ENCODE peak calls at places on chromosomes 3 and 15, in eight cellular contexts. R, L, S, D, C, I, Z and E are unnamed samples.

GRCh38 chr15:39573287-39573686 is 7.6 kb upstream of the THBS1 start:
- DNase-seq in R (no peak), L (peak), S (no peak), D (no peak), C (no peak), I (no peak), Z (no peak), E (no peak)

GRCh38 chr15:74134387-74135027 is 4.1 kb downstream of the ISLR2 start:
- DNase-seq in R (no peak), L (no peak), S (no peak), D (no peak), C (no peak), I (peak), Z (no peak), E (no peak)

GRCh38 chr3:31777092-31777491 is 204.0 kb downstream of the OSBPL10 start:
- DNase-seq in R (no peak), L (no peak), S (no peak), D (peak), C (no peak), I (no peak), Z (no peak), E (no peak)

GRCh38 chr3:32316319-32316718 is 75.3 kb upstream of the CMTM7 start:
- DNase-seq in R (no peak), L (no peak), S (no peak), D (no peak), C (no peak), I (no peak), Z (no peak), E (no peak)

GRCh38 chr3:119304201-119304713 is 10.1 kb downstream of the ARHGAP31 start:
- DNase-seq in R (no peak), L (peak), S (no peak), D (peak), C (no peak), I (no peak), Z (no peak), E (no peak)

GRCh38 chr3:105322570-105323273 is 44.0 kb upstream of the ALCAM start:
- DNase-seq in R (no peak), L (no peak), S (no peak), D (no peak), C (no peak), I (no peak), Z (no peak), E (peak)

GRCh38 chr3:40118031-40118610 is 191.4 kb upstream of the EIF1B start:
- DNase-seq in R (no peak), L (no peak), S (no peak), D (no peak), C (no peak), I (no peak), Z (no peak), E (no peak)

GRCh38 chr3:124826703-124827102 is 60.5 kb downstream of the ITGB5 start:
- DNase-seq in R (peak), L (no peak), S (no peak), D (peak), C (no peak), I (no peak), Z (no peak), E (no peak)

GRCh38 chr3:46883252-46884185 is 6.0 kb downstream of the PTH1R start:
- DNase-seq in R (no peak), L (no peak), S (peak), D (no peak), C (no peak), I (no peak), Z (no peak), E (no peak)

GRCh38 chr3:124078978-124079911 is 87.3 kb upstream of the ROPN1 start:
- DNase-seq in R (no peak), L (no peak), S (peak), D (peak), C (peak), I (no peak), Z (no peak), E (peak)

GRCh38 chr3:168322941-168323340 is 227.2 kb upstream of the GOLIM4 start:
- DNase-seq in R (no peak), L (no peak), S (no peak), D (peak), C (no peak), I (no peak), Z (no peak), E (no peak)

GRCh38 chr15:75714195-75714594 is 1.5 kb upstream of the CSPG4 start:
- DNase-seq in R (no peak), L (no peak), S (no peak), D (no peak), C (no peak), I (no peak), Z (no peak), E (no peak)

GRCh38 chr15:75718326-75718725 is 5.7 kb upstream of the CSPG4 start:
- DNase-seq in R (peak), L (no peak), S (no peak), D (peak), C (no peak), I (no peak), Z (no peak), E (no peak)

GRCh38 chr15:75713338-75713895 is 769 bp upstream of the CSPG4 start:
- DNase-seq in R (peak), L (no peak), S (peak), D (no peak), C (no peak), I (no peak), Z (no peak), E (no peak)

DNA sequence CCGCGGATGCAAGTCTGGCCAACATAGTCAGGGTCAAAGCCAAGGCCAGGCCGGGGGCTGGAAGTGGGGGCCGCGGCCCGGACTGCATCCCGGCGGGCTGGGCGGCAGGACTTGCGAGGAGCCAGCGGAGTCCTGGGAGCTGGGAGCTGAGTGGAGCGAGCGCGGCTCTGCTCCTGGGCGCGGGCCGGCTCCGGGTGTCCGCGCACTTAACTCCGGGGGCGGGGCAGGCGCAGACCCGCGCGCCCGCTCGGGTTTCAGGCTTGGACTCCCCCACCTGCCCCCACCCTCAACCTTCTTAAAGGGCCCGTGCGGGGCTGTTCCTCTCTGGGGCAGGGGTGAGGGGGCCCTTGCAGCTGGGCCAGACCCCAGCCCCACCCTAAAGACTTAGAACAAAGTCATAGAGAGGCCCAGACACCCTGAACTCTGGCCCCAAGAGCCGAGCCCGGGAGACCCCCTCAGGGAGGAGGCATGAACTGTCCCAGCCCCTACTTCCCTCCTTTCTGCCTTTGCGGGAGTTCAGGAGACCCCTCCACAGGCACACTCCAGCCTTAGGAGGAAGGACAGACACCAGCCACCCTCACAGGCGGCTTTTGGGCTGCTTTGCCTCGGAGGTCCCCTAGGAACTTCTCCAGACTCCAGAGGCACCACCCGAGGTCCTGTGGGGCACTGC is at the start of gene CSPG4:
- DNase-seq in R (peak), L (no peak), S (no peak), D (peak), C (no peak), I (no peak), Z (no peak), E (no peak)
- H3K4me3 ChIP-seq in R (peak), L (peak), S (peak), D (peak), C (peak), I (peak), Z (peak), E (no peak)

DNA sequence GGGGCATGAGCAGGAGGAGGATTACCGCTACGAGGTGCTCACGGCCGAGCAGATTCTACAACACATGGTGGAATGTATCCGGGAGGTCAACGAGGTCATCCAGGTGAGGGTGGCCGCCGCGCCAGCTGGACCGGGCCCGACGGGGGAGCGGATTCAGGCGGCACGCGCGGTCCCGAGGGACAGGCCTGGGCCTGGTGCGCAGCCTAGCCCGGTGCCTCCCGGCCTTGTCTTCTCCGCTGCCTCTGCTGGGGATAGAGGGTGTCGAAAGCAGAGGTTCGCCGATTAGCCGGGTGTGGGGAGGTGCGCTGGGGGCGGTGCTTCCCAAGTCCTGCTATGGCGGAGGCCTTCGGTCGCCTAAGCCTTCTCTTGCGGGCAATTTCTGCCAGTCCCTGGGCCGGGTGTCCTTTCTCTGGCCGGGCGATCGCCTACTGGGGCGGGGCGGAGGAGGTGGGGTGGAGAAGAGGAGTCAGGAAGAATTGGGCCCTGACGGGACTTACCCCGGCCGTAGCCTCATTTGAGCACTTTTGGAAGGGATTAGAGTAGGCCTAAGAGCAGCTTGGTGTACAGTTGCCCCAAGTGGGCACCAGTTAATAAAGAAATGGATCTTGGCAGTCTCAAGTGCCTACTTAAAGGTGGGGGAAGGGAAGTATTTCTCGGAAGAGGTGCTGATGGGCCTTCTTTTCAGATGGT is 927 bp downstream of the ARIH1 start:
- DNase-seq in R (peak), L (peak), S (peak), D (peak), C (peak), I (peak), Z (peak), E (peak)
- TF ChIP-seq CTCF in R (no peak), L (no peak), S (no peak), D (no peak), C (no peak), I (no peak), Z (no peak), E (peak)

GRCh38 chr3:53167418-53168174 is 6.6 kb downstream of the PRKCD start:
- DNase-seq in R (no peak), L (no peak), S (no peak), D (no peak), C (no peak), I (no peak), Z (no peak), E (peak)

GRCh38 chr3:53168175-53168923 is 7.3 kb downstream of the PRKCD start:
- DNase-seq in R (no peak), L (no peak), S (no peak), D (no peak), C (no peak), I (peak), Z (no peak), E (no peak)

GRCh38 chr3:53166781-53167291 is 5.8 kb downstream of the PRKCD start:
- DNase-seq in R (peak), L (no peak), S (peak), D (peak), C (no peak), I (peak), Z (no peak), E (peak)

GRCh38 chr3:53164911-53165310 is 3.9 kb downstream of the PRKCD start:
- DNase-seq in R (no peak), L (no peak), S (no peak), D (no peak), C (no peak), I (no peak), Z (no peak), E (no peak)

GRCh38 chr3:53166206-53166605 is 5.2 kb downstream of the PRKCD start:
- DNase-seq in R (no peak), L (no peak), S (no peak), D (no peak), C (no peak), I (no peak), Z (no peak), E (no peak)
- H3K4me3 ChIP-seq in R (no peak), L (no peak), S (no peak), D (no peak), C (no peak), I (no peak), Z (no peak), E (no peak)

DNA sequence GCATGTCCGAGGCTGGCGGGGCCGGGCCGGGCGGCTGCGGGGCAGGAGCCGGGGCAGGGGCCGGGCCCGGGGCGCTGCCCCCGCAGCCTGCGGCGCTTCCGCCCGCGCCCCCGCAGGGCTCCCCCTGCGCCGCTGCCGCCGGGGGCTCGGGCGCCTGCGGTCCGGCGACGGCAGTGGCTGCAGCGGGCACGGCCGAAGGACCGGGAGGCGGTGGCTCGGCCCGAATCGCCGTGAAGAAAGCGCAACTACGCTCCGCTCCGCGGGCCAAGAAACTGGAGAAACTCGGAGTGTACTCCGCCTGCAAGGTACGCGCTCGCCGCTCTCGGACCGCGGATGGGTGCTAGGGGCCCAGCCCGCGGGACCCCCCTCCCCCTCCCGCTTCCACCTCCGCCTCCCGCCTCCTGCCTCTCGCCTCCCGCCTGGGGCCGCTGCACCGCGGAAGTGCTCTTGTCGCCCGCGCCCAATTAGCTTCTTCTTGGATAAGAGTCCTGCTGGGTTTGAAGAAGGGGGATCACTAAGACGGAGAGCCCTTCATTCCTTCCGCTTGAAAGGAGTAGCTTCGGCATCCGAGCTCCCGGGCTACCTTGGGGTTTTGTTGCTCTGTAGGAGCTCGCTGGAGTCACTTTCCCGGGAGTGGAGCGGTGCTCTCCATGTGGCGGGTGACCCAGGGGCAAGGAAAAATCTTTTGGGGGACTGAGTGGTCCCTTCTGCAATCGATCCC is 390 bp downstream of the KAT2B start:
- DNase-seq in R (peak), L (peak), S (peak), D (peak), C (peak), I (peak), Z (no peak), E (peak)
- TF ChIP-seq CTCF in R (no peak), L (peak), S (no peak), D (peak), C (peak), I (no peak), Z (no peak), E (peak)

DNA sequence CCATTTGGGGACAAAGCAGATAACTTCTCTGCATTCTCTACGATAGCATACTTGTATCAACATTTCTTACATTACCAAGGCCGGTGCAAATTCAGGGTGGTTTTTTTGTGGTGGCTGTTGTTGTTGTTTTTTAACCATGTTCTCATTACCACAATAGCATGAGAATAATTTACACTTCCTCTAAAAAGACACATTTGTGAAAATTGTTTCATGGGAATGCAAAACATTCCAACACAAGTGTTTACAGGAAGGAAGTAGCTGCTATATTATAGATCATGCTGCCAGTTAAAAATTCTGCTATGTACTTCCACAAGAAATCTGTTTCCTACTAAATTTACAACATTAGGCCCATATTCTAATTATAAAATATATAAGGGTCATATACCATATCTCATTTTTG is 60.3 kb downstream of the UACA start:
- DNase-seq in R (no peak), L (no peak), S (no peak), D (no peak), C (no peak), I (no peak), Z (no peak), E (no peak)
- H3K4me3 ChIP-seq in R (no peak), L (peak), S (no peak), D (peak), C (no peak), I (no peak), Z (no peak), E (no peak)

GRCh38 chr15:47754312-47754711 is 37.0 kb downstream of the SEMA6D start:
- DNase-seq in R (no peak), L (no peak), S (no peak), D (no peak), C (no peak), I (no peak), Z (no peak), E (no peak)

GRCh38 chr15:47750030-47750739 is 32.9 kb downstream of the SEMA6D start:
- DNase-seq in R (no peak), L (no peak), S (no peak), D (peak), C (no peak), I (no peak), Z (no peak), E (no peak)

GRCh38 chr15:47756872-47757271 is 39.6 kb downstream of the SEMA6D start:
- DNase-seq in R (no peak), L (no peak), S (peak), D (peak), C (no peak), I (peak), Z (no peak), E (no peak)

GRCh38 chr15:47750740-47751262 is 33.5 kb downstream of the SEMA6D start:
- DNase-seq in R (no peak), L (no peak), S (no peak), D (no peak), C (no peak), I (no peak), Z (no peak), E (no peak)

DNA sequence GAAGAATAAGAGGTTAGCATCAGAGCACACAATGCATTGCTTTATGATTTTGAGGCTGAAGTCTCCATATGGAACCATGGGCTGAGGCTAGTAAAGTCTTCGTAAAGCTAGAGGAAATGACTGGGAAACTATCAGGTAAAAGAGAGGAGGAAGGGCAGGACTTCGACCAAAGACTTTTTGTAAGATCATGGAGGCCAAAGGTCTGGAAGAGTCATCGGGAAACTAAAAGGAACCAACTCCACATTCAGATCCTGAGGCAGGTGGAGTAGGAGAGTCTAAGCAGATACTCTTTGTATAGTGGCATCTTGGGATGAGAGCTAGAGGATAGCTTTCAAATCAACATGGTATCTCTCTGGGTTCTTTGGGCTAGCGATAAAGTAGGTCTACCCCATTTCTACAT is 36.3 kb downstream of the SEMA6D start:
- DNase-seq in R (no peak), L (no peak), S (no peak), D (no peak), C (no peak), I (no peak), Z (no peak), E (no peak)
- TF ChIP-seq CTCF in R (no peak), L (no peak), S (no peak), D (no peak), C (no peak), I (no peak), Z (no peak), E (no peak)

DNA sequence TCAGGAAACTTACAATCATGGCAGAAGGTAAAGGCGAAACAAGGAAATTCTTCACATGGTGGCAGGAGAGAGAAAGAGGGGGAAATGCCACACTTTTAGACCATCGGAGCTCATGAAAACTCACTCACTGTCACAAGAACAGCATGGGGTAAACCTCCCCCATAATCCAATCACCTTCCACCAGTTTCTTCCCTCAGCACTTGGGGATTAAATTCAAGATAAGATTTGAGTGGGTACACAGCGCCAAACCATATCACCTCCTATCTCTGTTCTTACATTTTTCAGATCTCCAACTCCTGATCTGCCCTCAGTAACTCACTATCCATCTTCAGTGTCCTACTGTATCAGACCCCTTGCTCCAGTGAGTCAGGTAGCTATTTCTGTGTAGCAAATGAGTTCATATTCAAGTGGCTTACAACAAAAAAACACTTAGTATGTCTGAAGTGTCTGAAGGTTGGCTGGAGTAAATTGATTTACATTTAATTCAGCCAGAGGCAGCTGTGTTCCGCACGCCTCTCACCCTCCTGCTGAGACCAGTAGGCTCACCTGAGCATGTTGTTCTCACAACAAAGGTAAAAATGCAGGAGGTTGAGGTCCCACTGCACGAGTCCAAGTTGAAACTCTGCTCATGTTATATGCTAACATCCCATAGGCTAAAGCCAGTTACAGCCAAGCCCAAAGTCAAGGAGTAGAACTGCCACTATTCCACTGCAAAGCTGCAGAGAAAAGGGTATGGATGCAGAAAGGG is 180.7 kb upstream of the LMCD1 start:
- DNase-seq in R (no peak), L (no peak), S (no peak), D (no peak), C (no peak), I (no peak), Z (no peak), E (no peak)
- H3K4me3 ChIP-seq in R (no peak), L (no peak), S (no peak), D (no peak), C (no peak), I (no peak), Z (no peak), E (no peak)

GRCh38 chr3:140276698-140277097 is 341.7 kb downstream of the CLSTN2 start:
- DNase-seq in R (no peak), L (peak), S (peak), D (peak), C (peak), I (peak), Z (no peak), E (peak)
- TF ChIP-seq CTCF in R (no peak), L (no peak), S (peak), D (peak), C (peak), I (no peak), Z (no peak), E (peak)

GRCh38 chr3:65953881-65954733 is 84.6 kb downstream of the MAGI1 start:
- DNase-seq in R (no peak), L (no peak), S (no peak), D (peak), C (no peak), I (peak), Z (no peak), E (no peak)
- H3K4me3 ChIP-seq in R (no peak), L (peak), S (no peak), D (peak), C (peak), I (no peak), Z (no peak), E (no peak)

GRCh38 chr15:40721716-40722115 is 26.7 kb downstream of the RAD51 start:
- DNase-seq in R (no peak), L (no peak), S (no peak), D (no peak), C (no peak), I (no peak), Z (no peak), E (no peak)

GRCh38 chr15:40714144-40714543 is 19.2 kb downstream of the RAD51 start:
- DNase-seq in R (no peak), L (no peak), S (no peak), D (no peak), C (no peak), I (no peak), Z (no peak), E (no peak)

GRCh38 chr15:40716165-40716564 is 21.2 kb downstream of the RAD51 start:
- DNase-seq in R (no peak), L (no peak), S (no peak), D (no peak), C (no peak), I (no peak), Z (no peak), E (no peak)
- TF ChIP-seq CTCF in R (no peak), L (no peak), S (no peak), D (no peak), C (no peak), I (no peak), Z (no peak), E (no peak)